ENCODE peak calls at places on chromosomes 11 and 22, in five cellular contexts. One of them, this sample, is unnamed.

GRCh38 chr22:46577361-46578249 is 40.2 kb upstream of the CELSR1 start:
- DNase-seq in GM12878: no peak
- DNase-seq in HepG2: no peak
- DNase-seq in H1: no peak
- DNase-seq in K562: no peak
- DNase-seq in this sample: peak; percentile 76

GRCh38 chr22:43228330-43228729 is 41.4 kb upstream of the TTLL12 start:
- DNase-seq in K562: peak; percentile 77
- DNase-seq in HepG2: no peak
- DNase-seq in GM12878: no peak
- DNase-seq in H1: peak; percentile 38
- DNase-seq in this sample: peak; percentile 51

GRCh38 chr11:59463176-59463575 is 6.4 kb downstream of the OR4D6 start:
- DNase-seq in GM12878: no peak
- DNase-seq in H1: no peak
- DNase-seq in K562: no peak
- DNase-seq in HepG2: no peak
- DNase-seq in this sample: no peak

GRCh38 chr22:49964493-49965290 is 4.1 kb downstream of the PIM3 start:
- DNase-seq in K562: no peak
- DNase-seq in H1: no peak
- DNase-seq in GM12878: no peak
- DNase-seq in HepG2: no peak
- DNase-seq in this sample: peak; percentile 10

GRCh38 chr11:82858556-82859091 is 41.6 kb downstream of the PRCP start:
- DNase-seq in HepG2: no peak
- DNase-seq in K562: no peak
- DNase-seq in H1: no peak
- DNase-seq in GM12878: no peak
- DNase-seq in this sample: no peak

GRCh38 chr11:44859528-44859925 is 91.2 kb downstream of the TP53I11 start:
- DNase-seq in HepG2: no peak
- DNase-seq in GM12878: no peak
- DNase-seq in K562: no peak
- DNase-seq in H1: no peak
- DNase-seq in this sample: no peak

GRCh38 chr11:71420455-71421241 is 27.5 kb downstream of the DHCR7 start:
- DNase-seq in HepG2: peak; percentile 48
- DNase-seq in GM12878: peak; percentile 25
- DNase-seq in H1: peak; percentile 44
- DNase-seq in K562: peak; percentile 66
- DNase-seq in this sample: peak; percentile 63

GRCh38 chr11:13983081-13983751 is 20.7 kb downstream of the SPON1 start:
- DNase-seq in GM12878: no peak
- DNase-seq in K562: no peak
- DNase-seq in H1: no peak
- DNase-seq in HepG2: no peak
- DNase-seq in this sample: no peak

GRCh38 chr11:6457581-6458320 is 16.0 kb downstream of the TRIM3 start:
- DNase-seq in K562: no peak
- DNase-seq in HepG2: no peak
- DNase-seq in H1: no peak
- DNase-seq in GM12878: no peak
- DNase-seq in this sample: no peak

GRCh38 chr11:16833026-16833425 is 94.6 kb downstream of the C11orf58 start:
- DNase-seq in K562: no peak
- DNase-seq in HepG2: no peak
- DNase-seq in H1: no peak
- DNase-seq in GM12878: no peak
- DNase-seq in this sample: no peak

GRCh38 chr22:22243033-22243680 is 1.4 kb upstream of the VPREB1 start:
- DNase-seq in GM12878: no peak
- DNase-seq in K562: no peak
- DNase-seq in H1: no peak
- DNase-seq in HepG2: no peak
- DNase-seq in this sample: no peak

GRCh38 chr11:5857590-5857989 is at the start of gene OR52E8:
- DNase-seq in HepG2: no peak
- DNase-seq in H1: no peak
- DNase-seq in GM12878: no peak
- DNase-seq in K562: no peak
- DNase-seq in this sample: no peak

GRCh38 chr22:38104084-38104483 is 6.4 kb downstream of the BAIAP2L2 start:
- DNase-seq in GM12878: no peak
- DNase-seq in K562: peak; percentile 43
- DNase-seq in H1: no peak
- DNase-seq in HepG2: no peak
- DNase-seq in this sample: no peak

GRCh38 chr22:47275479-47276218 is 513.2 kb downstream of the TBC1D22A start:
- DNase-seq in GM12878: no peak
- DNase-seq in H1: no peak
- DNase-seq in HepG2: no peak
- DNase-seq in K562: no peak
- DNase-seq in this sample: no peak

GRCh38 chr11:78163828-78164227 is 24.4 kb upstream of the ALG8 start:
- DNase-seq in GM12878: no peak
- DNase-seq in K562: no peak
- DNase-seq in HepG2: no peak
- DNase-seq in H1: no peak
- DNase-seq in this sample: no peak

GRCh38 chr11:61602775-61603569 is 22.1 kb upstream of the SYT7 start:
- DNase-seq in GM12878: no peak
- DNase-seq in HepG2: no peak
- DNase-seq in K562: peak; percentile 70
- DNase-seq in H1: no peak
- DNase-seq in this sample: peak; percentile 89

GRCh38 chr11:59010693-59011092 is 71.4 kb downstream of the GLYATL1 start:
- DNase-seq in GM12878: no peak
- DNase-seq in K562: no peak
- DNase-seq in HepG2: no peak
- DNase-seq in H1: no peak
- DNase-seq in this sample: no peak

GRCh38 chr11:134098566-134099184 is 29.8 kb downstream of the JAM3 start:
- DNase-seq in K562: peak; percentile 2
- DNase-seq in GM12878: no peak
- DNase-seq in H1: no peak
- DNase-seq in HepG2: peak; percentile 18
- DNase-seq in this sample: no peak

GRCh38 chr11:46332093-46332567 is 15.1 kb upstream of the DGKZ start:
- DNase-seq in H1: no peak
- DNase-seq in GM12878: no peak
- DNase-seq in K562: no peak
- DNase-seq in HepG2: no peak
- DNase-seq in this sample: no peak

GRCh38 chr22:50184541-50185383 is 951 bp upstream of the TRABD start:
- DNase-seq in HepG2: no peak
- DNase-seq in K562: no peak
- DNase-seq in GM12878: no peak
- DNase-seq in H1: no peak
- DNase-seq in this sample: no peak

GRCh38 chr11:79579063-79579462 is 138.2 kb upstream of the TENM4 start:
- DNase-seq in GM12878: no peak
- DNase-seq in H1: no peak
- DNase-seq in HepG2: no peak
- DNase-seq in K562: no peak
- DNase-seq in this sample: no peak

GRCh38 chr11:72623052-72623451 is 51.2 kb downstream of the PDE2A start:
- DNase-seq in H1: no peak
- DNase-seq in K562: no peak
- DNase-seq in HepG2: no peak
- DNase-seq in GM12878: no peak
- DNase-seq in this sample: no peak

GRCh38 chr11:67113231-67113721 is 5.8 kb upstream of the KDM2A start:
- DNase-seq in GM12878: peak; percentile 79
- DNase-seq in H1: no peak
- DNase-seq in K562: no peak
- DNase-seq in HepG2: no peak
- DNase-seq in this sample: no peak

GRCh38 chr11:114596175-114596919 is 761 bp upstream of the NXPE4 start:
- DNase-seq in K562: no peak
- DNase-seq in H1: no peak
- DNase-seq in GM12878: no peak
- DNase-seq in HepG2: no peak
- DNase-seq in this sample: no peak

GRCh38 chr11:2992234-2992999 is at the start of gene NAP1L4:
- DNase-seq in GM12878: peak; percentile 91
- DNase-seq in K562: peak; percentile 99
- DNase-seq in HepG2: peak; percentile 93
- DNase-seq in H1: peak; percentile 93
- DNase-seq in this sample: peak; percentile 99

GRCh38 chr11:93542753-93543246 is 391 bp downstream of the SMCO4 start:
- DNase-seq in GM12878: no peak
- DNase-seq in H1: no peak
- DNase-seq in K562: no peak
- DNase-seq in HepG2: no peak
- DNase-seq in this sample: no peak

GRCh38 chr22:48627966-48628365 is 1199.7 kb downstream of the BRD1 start:
- DNase-seq in K562: no peak
- DNase-seq in HepG2: no peak
- DNase-seq in GM12878: no peak
- DNase-seq in H1: no peak
- DNase-seq in this sample: peak; percentile 36

GRCh38 chr11:119910056-119910455 is 181.1 kb upstream of the NECTIN1 start:
- DNase-seq in H1: no peak
- DNase-seq in GM12878: no peak
- DNase-seq in HepG2: no peak
- DNase-seq in K562: no peak
- DNase-seq in this sample: no peak

GRCh38 chr11:121446752-121447156 is 5.4 kb upstream of the SORL1 start:
- DNase-seq in K562: no peak
- DNase-seq in HepG2: peak; percentile 27
- DNase-seq in H1: no peak
- DNase-seq in GM12878: no peak
- DNase-seq in this sample: peak; percentile 67

GRCh38 chr11:111000400-111001090 is 245.0 kb upstream of the POU2AF2 start:
- DNase-seq in HepG2: no peak
- DNase-seq in K562: no peak
- DNase-seq in GM12878: no peak
- DNase-seq in H1: no peak
- DNase-seq in this sample: peak; percentile 6

GRCh38 chr11:119204066-119204465 is 2.1 kb upstream of the CBL start:
- DNase-seq in GM12878: no peak
- DNase-seq in H1: no peak
- DNase-seq in HepG2: no peak
- DNase-seq in K562: no peak
- DNase-seq in this sample: no peak

GRCh38 chr11:27383645-27384044 is 20.6 kb upstream of the CCDC34 start:
- DNase-seq in HepG2: no peak
- DNase-seq in H1: no peak
- DNase-seq in K562: no peak
- DNase-seq in GM12878: no peak
- DNase-seq in this sample: no peak
- H3K79me2 ChIP-seq in HepG2: no peaks in the 10 kb centered on the region
- H3K79me2 ChIP-seq in H1: no peaks in the 10 kb centered on the region
- H3K79me2 ChIP-seq in K562: no peaks in the 10 kb centered on the region
- H3K79me2 ChIP-seq in GM12878: no peaks in the 10 kb centered on the region
- H3K79me2 ChIP-seq in this sample: no peaks in the 10 kb centered on the region

GRCh38 chr11:18588297-18589252 is at the start of gene UEVLD:
- DNase-seq in K562: peak; percentile 90
- DNase-seq in GM12878: peak; percentile 31
- DNase-seq in HepG2: peak; percentile 81
- DNase-seq in H1: peak; percentile 58
- DNase-seq in this sample: peak; percentile 94
- TF ChIP-seq EP300 in K562: no peak
- TF ChIP-seq EP300 in GM12878: no peak
- TF ChIP-seq EP300 in HepG2: no peak
- TF ChIP-seq EP300 in H1: no peak
- TF ChIP-seq EP300 in this sample: no peak

GRCh38 chr22:31736458-31736857 is 13.5 kb downstream of the PRR14L start:
- DNase-seq in HepG2: no peak
- DNase-seq in GM12878: no peak
- DNase-seq in K562: no peak
- DNase-seq in H1: no peak
- DNase-seq in this sample: no peak
- H3K79me2 ChIP-seq in HepG2: peaks cover 17% of the 10 kb centered on the region
- H3K79me2 ChIP-seq in GM12878: peaks cover 14% of the 10 kb centered on the region
- H3K79me2 ChIP-seq in K562: peaks cover 50% of the 10 kb centered on the region
- H3K79me2 ChIP-seq in H1: peaks cover 9% of the 10 kb centered on the region
- H3K79me2 ChIP-seq in this sample: peaks cover 97% of the 10 kb centered on the region

DNA sequence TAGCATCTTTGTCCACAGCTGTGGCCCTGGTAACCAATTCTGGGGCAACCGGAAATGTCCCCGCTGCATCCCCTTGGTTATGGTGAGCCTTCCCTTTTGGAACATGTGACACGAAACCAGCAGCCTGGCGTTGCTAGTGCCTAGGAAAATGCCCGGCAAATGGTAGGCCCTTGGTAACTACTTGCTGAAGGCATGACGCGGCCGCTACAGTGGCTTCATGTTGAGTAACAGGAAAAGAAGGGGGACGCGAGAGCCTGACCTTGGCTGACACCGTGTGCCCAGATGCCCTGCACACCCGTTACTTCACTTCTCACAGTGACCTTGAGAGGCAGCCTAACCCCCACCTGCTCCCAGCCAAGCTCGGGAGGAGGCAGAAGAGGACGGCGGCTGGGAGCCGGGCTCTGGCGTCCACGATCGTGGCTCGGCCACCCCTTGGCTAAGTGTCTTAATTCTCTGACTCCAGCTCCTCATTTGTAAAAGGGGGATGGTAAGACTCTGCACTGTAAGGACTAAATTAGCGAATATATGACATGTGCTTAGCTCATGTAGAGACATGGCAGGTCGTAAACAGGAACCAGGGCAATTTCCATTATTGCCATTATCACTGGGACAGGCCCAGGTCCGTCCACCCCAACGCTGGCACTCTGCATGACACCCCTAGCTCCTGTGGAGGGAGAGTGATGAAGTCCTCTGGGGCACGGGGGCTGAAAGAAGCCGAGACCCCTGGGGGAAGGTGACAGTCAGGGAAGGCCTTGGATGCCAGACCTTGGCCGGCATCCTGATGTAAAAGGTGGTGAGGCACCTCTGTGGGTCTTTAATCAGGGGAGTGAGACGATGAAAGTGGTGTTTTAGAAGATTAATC is 18.9 kb downstream of the IFT27 start:
- DNase-seq in K562: no peak
- DNase-seq in GM12878: no peak
- DNase-seq in H1: no peak
- DNase-seq in HepG2: no peak
- DNase-seq in this sample: no peak
- TF ChIP-seq EP300 in K562: no peak
- TF ChIP-seq EP300 in GM12878: no peak
- TF ChIP-seq EP300 in H1: no peak
- TF ChIP-seq EP300 in HepG2: no peak
- TF ChIP-seq EP300 in this sample: no peak